ENCODE peak calls at places on chromosomes 5 and 9, in six cellular contexts. One of them, this sample, is unnamed.

GRCh38 chr5:93479982-93480509 is 101.0 kb downstream of the NR2F1-AS1 start:
- DNase-seq in B cell: no peak
- DNase-seq in HAP-1: no peak
- DNase-seq in effector memory CD4-positive, alpha-beta T cell: no peak
- DNase-seq in GM12865: no peak
- DNase-seq in endothelial cell: no peak
- DNase-seq in this sample: no peak

GRCh38 chr9:87512321-87512720 is 14.7 kb downstream of the DAPK1 start:
- DNase-seq in HAP-1: no peak
- DNase-seq in effector memory CD4-positive, alpha-beta T cell: no peak
- DNase-seq in B cell: no peak
- DNase-seq in GM12865: no peak
- DNase-seq in endothelial cell: no peak
- DNase-seq in this sample: no peak

GRCh38 chr5:9546973-9547947 is 1.4 kb upstream of the SEMA5A start:
- DNase-seq in GM12865: no peak
- DNase-seq in HAP-1: no peak
- DNase-seq in effector memory CD4-positive, alpha-beta T cell: no peak
- DNase-seq in endothelial cell: peak
- DNase-seq in B cell: no peak
- DNase-seq in this sample: no peak

GRCh38 chr9:117265253-117265652 is 149.6 kb downstream of the ASTN2 start:
- DNase-seq in endothelial cell: no peak
- DNase-seq in B cell: no peak
- DNase-seq in effector memory CD4-positive, alpha-beta T cell: no peak
- DNase-seq in HAP-1: no peak
- DNase-seq in GM12865: no peak
- DNase-seq in this sample: no peak

GRCh38 chr5:73939535-73939934 is 313.5 kb downstream of the ARHGEF28 start:
- DNase-seq in B cell: no peak
- DNase-seq in effector memory CD4-positive, alpha-beta T cell: no peak
- DNase-seq in endothelial cell: no peak
- DNase-seq in HAP-1: no peak
- DNase-seq in GM12865: no peak
- DNase-seq in this sample: no peak

GRCh38 chr9:133944746-133945135 is 47.4 kb downstream of the VAV2 start:
- DNase-seq in B cell: no peak
- DNase-seq in effector memory CD4-positive, alpha-beta T cell: no peak
- DNase-seq in endothelial cell: no peak
- DNase-seq in GM12865: no peak
- DNase-seq in HAP-1: no peak
- DNase-seq in this sample: no peak

GRCh38 chr9:99000480-99001395 is 57.0 kb downstream of the COL15A1 start:
- DNase-seq in B cell: peak
- DNase-seq in endothelial cell: peak
- DNase-seq in HAP-1: peak
- DNase-seq in GM12865: peak
- DNase-seq in effector memory CD4-positive, alpha-beta T cell: peak
- DNase-seq in this sample: peak

GRCh38 chr9:129685220-129685932 is 19.9 kb downstream of the PRRX2 start:
- DNase-seq in effector memory CD4-positive, alpha-beta T cell: no peak
- DNase-seq in endothelial cell: no peak
- DNase-seq in B cell: no peak
- DNase-seq in GM12865: no peak
- DNase-seq in HAP-1: no peak
- DNase-seq in this sample: no peak

GRCh38 chr9:68832853-68833518 is 127.9 kb downstream of the PIP5K1B start:
- DNase-seq in endothelial cell: no peak
- DNase-seq in HAP-1: no peak
- DNase-seq in effector memory CD4-positive, alpha-beta T cell: no peak
- DNase-seq in GM12865: no peak
- DNase-seq in B cell: no peak
- DNase-seq in this sample: no peak

GRCh38 chr9:99345936-99346335 is 123.9 kb downstream of the SEC61B start:
- DNase-seq in effector memory CD4-positive, alpha-beta T cell: no peak
- DNase-seq in endothelial cell: no peak
- DNase-seq in HAP-1: no peak
- DNase-seq in GM12865: no peak
- DNase-seq in B cell: no peak
- DNase-seq in this sample: no peak

GRCh38 chr5:14560091-14560595 is 21.4 kb upstream of the OTULINL start:
- DNase-seq in effector memory CD4-positive, alpha-beta T cell: no peak
- DNase-seq in HAP-1: no peak
- DNase-seq in endothelial cell: no peak
- DNase-seq in GM12865: no peak
- DNase-seq in B cell: peak
- DNase-seq in this sample: no peak

GRCh38 chr5:32245742-32246141 is 67.0 kb downstream of the MTMR12 start:
- DNase-seq in HAP-1: no peak
- DNase-seq in endothelial cell: no peak
- DNase-seq in GM12865: no peak
- DNase-seq in effector memory CD4-positive, alpha-beta T cell: no peak
- DNase-seq in B cell: no peak
- DNase-seq in this sample: no peak

GRCh38 chr5:174231961-174232487 is 186.5 kb downstream of the NSG2 start:
- DNase-seq in effector memory CD4-positive, alpha-beta T cell: no peak
- DNase-seq in endothelial cell: no peak
- DNase-seq in GM12865: no peak
- DNase-seq in HAP-1: no peak
- DNase-seq in B cell: no peak
- DNase-seq in this sample: no peak

GRCh38 chr9:6852243-6852963 is 94.6 kb downstream of the KDM4C start:
- DNase-seq in effector memory CD4-positive, alpha-beta T cell: no peak
- DNase-seq in B cell: no peak
- DNase-seq in GM12865: no peak
- DNase-seq in endothelial cell: no peak
- DNase-seq in HAP-1: no peak
- DNase-seq in this sample: no peak

GRCh38 chr5:11385901-11386293 is 518.3 kb downstream of the CTNND2 start:
- DNase-seq in HAP-1: no peak
- DNase-seq in B cell: no peak
- DNase-seq in effector memory CD4-positive, alpha-beta T cell: no peak
- DNase-seq in GM12865: no peak
- DNase-seq in endothelial cell: no peak
- DNase-seq in this sample: no peak

GRCh38 chr9:134571326-134571871 is 70.2 kb upstream of the COL5A1 start:
- DNase-seq in HAP-1: no peak
- DNase-seq in effector memory CD4-positive, alpha-beta T cell: no peak
- DNase-seq in B cell: no peak
- DNase-seq in endothelial cell: no peak
- DNase-seq in GM12865: no peak
- DNase-seq in this sample: no peak

GRCh38 chr5:88675758-88676636 is 207.0 kb downstream of the MEF2C start:
- DNase-seq in effector memory CD4-positive, alpha-beta T cell: no peak
- DNase-seq in HAP-1: peak
- DNase-seq in GM12865: peak
- DNase-seq in B cell: peak
- DNase-seq in endothelial cell: peak
- DNase-seq in this sample: peak

GRCh38 chr9:28287413-28287812 is 714.1 kb upstream of the C9orf72 start:
- DNase-seq in GM12865: no peak
- DNase-seq in B cell: no peak
- DNase-seq in endothelial cell: no peak
- DNase-seq in HAP-1: no peak
- DNase-seq in effector memory CD4-positive, alpha-beta T cell: no peak
- DNase-seq in this sample: no peak

GRCh38 chr5:142441638-142442037 is 116.8 kb upstream of the SPRY4 start:
- DNase-seq in endothelial cell: no peak
- DNase-seq in effector memory CD4-positive, alpha-beta T cell: no peak
- DNase-seq in GM12865: no peak
- DNase-seq in HAP-1: no peak
- DNase-seq in B cell: no peak
- DNase-seq in this sample: no peak

GRCh38 chr9:69657269-69657668 is 14.9 kb downstream of the APBA1 start:
- DNase-seq in endothelial cell: no peak
- DNase-seq in GM12865: no peak
- DNase-seq in B cell: no peak
- DNase-seq in HAP-1: no peak
- DNase-seq in effector memory CD4-positive, alpha-beta T cell: no peak
- DNase-seq in this sample: no peak

GRCh38 chr5:143865421-143865820 is 53.5 kb downstream of the HMHB1 start:
- DNase-seq in B cell: no peak
- DNase-seq in GM12865: no peak
- DNase-seq in effector memory CD4-positive, alpha-beta T cell: no peak
- DNase-seq in endothelial cell: no peak
- DNase-seq in HAP-1: no peak
- DNase-seq in this sample: no peak

GRCh38 chr5:120217001-120217400 is 247.1 kb upstream of the PRR16 start:
- DNase-seq in endothelial cell: no peak
- DNase-seq in effector memory CD4-positive, alpha-beta T cell: no peak
- DNase-seq in GM12865: no peak
- DNase-seq in HAP-1: no peak
- DNase-seq in B cell: no peak
- DNase-seq in this sample: no peak

GRCh38 chr5:134142806-134143205 is 28.3 kb downstream of the TCF7 start:
- DNase-seq in B cell: no peak
- DNase-seq in effector memory CD4-positive, alpha-beta T cell: no peak
- DNase-seq in GM12865: no peak
- DNase-seq in endothelial cell: no peak
- DNase-seq in HAP-1: no peak
- DNase-seq in this sample: no peak

GRCh38 chr5:53512539-53512938 is 32.1 kb downstream of the FST start:
- DNase-seq in effector memory CD4-positive, alpha-beta T cell: no peak
- DNase-seq in endothelial cell: no peak
- DNase-seq in B cell: no peak
- DNase-seq in HAP-1: no peak
- DNase-seq in GM12865: no peak
- DNase-seq in this sample: no peak

GRCh38 chr5:55694152-55694830 is 17.8 kb downstream of the SLC38A9 start:
- DNase-seq in B cell: no peak
- DNase-seq in endothelial cell: no peak
- DNase-seq in GM12865: peak
- DNase-seq in HAP-1: peak
- DNase-seq in effector memory CD4-positive, alpha-beta T cell: no peak
- DNase-seq in this sample: peak

GRCh38 chr5:10607023-10607665 is 43.3 kb downstream of the ANKRD33B start:
- DNase-seq in GM12865: peak
- DNase-seq in endothelial cell: peak
- DNase-seq in B cell: peak
- DNase-seq in effector memory CD4-positive, alpha-beta T cell: no peak
- DNase-seq in HAP-1: peak
- DNase-seq in this sample: peak

GRCh38 chr9:114002986-114003740 is 74.9 kb downstream of the AMBP start:
- DNase-seq in HAP-1: no peak
- DNase-seq in endothelial cell: peak
- DNase-seq in GM12865: no peak
- DNase-seq in effector memory CD4-positive, alpha-beta T cell: no peak
- DNase-seq in B cell: no peak
- DNase-seq in this sample: no peak

GRCh38 chr5:62115009-62115408 is 191.0 kb upstream of the KIF2A start:
- DNase-seq in B cell: no peak
- DNase-seq in HAP-1: no peak
- DNase-seq in GM12865: no peak
- DNase-seq in effector memory CD4-positive, alpha-beta T cell: no peak
- DNase-seq in endothelial cell: no peak
- DNase-seq in this sample: no peak